ENCODE peak calls at places on chromosomes 5 and 9, in nine cellular contexts. One of them, this sample, is unnamed.

GRCh38 chr5:5483880-5484595 is 61.6 kb downstream of the ICE1 start:
- DNase-seq in neuronal stem cell: no peak
- DNase-seq in endothelial cell of umbilical vein: no peak
- DNase-seq in H9: no peak
- DNase-seq in mammary epithelial cell: peak
- DNase-seq in OCI-LY7: no peak
- DNase-seq in astrocyte: peak
- DNase-seq in IMR-90: peak
- DNase-seq in A549: no peak
- DNase-seq in this sample: no peak

GRCh38 chr9:4678679-4679267 is 596 bp upstream of the CDC37L1 start:
- DNase-seq in neuronal stem cell: peak
- DNase-seq in endothelial cell of umbilical vein: peak
- DNase-seq in H9: no peak
- DNase-seq in mammary epithelial cell: peak
- DNase-seq in OCI-LY7: peak
- DNase-seq in astrocyte: no peak
- DNase-seq in IMR-90: peak
- DNase-seq in A549: peak
- DNase-seq in this sample: no peak

GRCh38 chr5:73687357-73687756 is 61.4 kb downstream of the ARHGEF28 start:
- DNase-seq in neuronal stem cell: no peak
- DNase-seq in endothelial cell of umbilical vein: no peak
- DNase-seq in H9: no peak
- DNase-seq in mammary epithelial cell: no peak
- DNase-seq in OCI-LY7: no peak
- DNase-seq in astrocyte: no peak
- DNase-seq in IMR-90: no peak
- DNase-seq in A549: no peak
- DNase-seq in this sample: no peak

GRCh38 chr9:71446499-71447411 is 321.6 kb downstream of the CEMIP2 start:
- DNase-seq in neuronal stem cell: peak
- DNase-seq in endothelial cell of umbilical vein: peak
- DNase-seq in H9: peak
- DNase-seq in mammary epithelial cell: peak
- DNase-seq in OCI-LY7: no peak
- DNase-seq in astrocyte: peak
- DNase-seq in IMR-90: peak
- DNase-seq in A549: peak
- DNase-seq in this sample: no peak

GRCh38 chr5:173020643-173021042 is 35.5 kb upstream of the CREBRF start:
- DNase-seq in neuronal stem cell: no peak
- DNase-seq in endothelial cell of umbilical vein: no peak
- DNase-seq in H9: no peak
- DNase-seq in mammary epithelial cell: no peak
- DNase-seq in OCI-LY7: no peak
- DNase-seq in astrocyte: peak
- DNase-seq in IMR-90: no peak
- DNase-seq in A549: no peak
- DNase-seq in this sample: no peak

GRCh38 chr5:33408816-33409215 is 31.9 kb upstream of the TARS1 start:
- DNase-seq in neuronal stem cell: no peak
- DNase-seq in endothelial cell of umbilical vein: no peak
- DNase-seq in H9: no peak
- DNase-seq in mammary epithelial cell: no peak
- DNase-seq in OCI-LY7: no peak
- DNase-seq in astrocyte: no peak
- DNase-seq in IMR-90: no peak
- DNase-seq in A549: no peak
- DNase-seq in this sample: no peak

GRCh38 chr5:158461240-158461854 is 602.4 kb upstream of the CLINT1 start:
- DNase-seq in neuronal stem cell: no peak
- DNase-seq in endothelial cell of umbilical vein: no peak
- DNase-seq in H9: no peak
- DNase-seq in mammary epithelial cell: no peak
- DNase-seq in OCI-LY7: no peak
- DNase-seq in astrocyte: no peak
- DNase-seq in IMR-90: no peak
- DNase-seq in A549: no peak
- DNase-seq in this sample: no peak

GRCh38 chr9:115126406-115126805 is 8.4 kb upstream of the TNC start:
- DNase-seq in neuronal stem cell: no peak
- DNase-seq in endothelial cell of umbilical vein: no peak
- DNase-seq in H9: no peak
- DNase-seq in mammary epithelial cell: no peak
- DNase-seq in OCI-LY7: no peak
- DNase-seq in astrocyte: no peak
- DNase-seq in IMR-90: no peak
- DNase-seq in A549: no peak
- DNase-seq in this sample: no peak

GRCh38 chr9:73869261-73869660 is 627.9 kb upstream of the RORB start:
- DNase-seq in neuronal stem cell: no peak
- DNase-seq in endothelial cell of umbilical vein: peak
- DNase-seq in H9: no peak
- DNase-seq in mammary epithelial cell: peak
- DNase-seq in OCI-LY7: peak
- DNase-seq in astrocyte: peak
- DNase-seq in IMR-90: no peak
- DNase-seq in A549: peak
- DNase-seq in this sample: no peak

GRCh38 chr5:88667187-88668141 is 215.5 kb downstream of the MEF2C start:
- DNase-seq in neuronal stem cell: no peak
- DNase-seq in endothelial cell of umbilical vein: no peak
- DNase-seq in H9: peak
- DNase-seq in mammary epithelial cell: no peak
- DNase-seq in OCI-LY7: peak
- DNase-seq in astrocyte: no peak
- DNase-seq in IMR-90: no peak
- DNase-seq in A549: no peak
- DNase-seq in this sample: no peak

GRCh38 chr5:93874080-93874479 is 132.7 kb upstream of the POU5F2 start:
- DNase-seq in neuronal stem cell: no peak
- DNase-seq in endothelial cell of umbilical vein: peak
- DNase-seq in H9: no peak
- DNase-seq in mammary epithelial cell: peak
- DNase-seq in OCI-LY7: no peak
- DNase-seq in astrocyte: peak
- DNase-seq in IMR-90: peak
- DNase-seq in A549: no peak
- DNase-seq in this sample: no peak

GRCh38 chr5:151476054-151476453 is 28.7 kb downstream of the SLC36A1 start:
- DNase-seq in neuronal stem cell: no peak
- DNase-seq in endothelial cell of umbilical vein: no peak
- DNase-seq in H9: no peak
- DNase-seq in mammary epithelial cell: no peak
- DNase-seq in OCI-LY7: no peak
- DNase-seq in astrocyte: no peak
- DNase-seq in IMR-90: no peak
- DNase-seq in A549: no peak
- DNase-seq in this sample: no peak

GRCh38 chr5:56101180-56101579 is 106.4 kb upstream of the IL6ST start:
- DNase-seq in neuronal stem cell: no peak
- DNase-seq in endothelial cell of umbilical vein: no peak
- DNase-seq in H9: no peak
- DNase-seq in mammary epithelial cell: no peak
- DNase-seq in OCI-LY7: no peak
- DNase-seq in astrocyte: no peak
- DNase-seq in IMR-90: no peak
- DNase-seq in A549: no peak
- DNase-seq in this sample: no peak

GRCh38 chr9:109769250-109769649 is 10.7 kb upstream of the PALM2AKAP2 start:
- DNase-seq in neuronal stem cell: no peak
- DNase-seq in endothelial cell of umbilical vein: no peak
- DNase-seq in H9: no peak
- DNase-seq in mammary epithelial cell: no peak
- DNase-seq in OCI-LY7: no peak
- DNase-seq in astrocyte: peak
- DNase-seq in IMR-90: no peak
- DNase-seq in A549: no peak
- DNase-seq in this sample: no peak

GRCh38 chr5:176742246-176743105 is 67.9 kb upstream of the UNC5A start:
- DNase-seq in neuronal stem cell: no peak
- DNase-seq in endothelial cell of umbilical vein: no peak
- DNase-seq in H9: peak
- DNase-seq in mammary epithelial cell: no peak
- DNase-seq in OCI-LY7: no peak
- DNase-seq in astrocyte: no peak
- DNase-seq in IMR-90: no peak
- DNase-seq in A549: no peak
- DNase-seq in this sample: no peak

GRCh38 chr9:130433168-130433946 is 11.4 kb upstream of the ASS1 start:
- DNase-seq in neuronal stem cell: peak
- DNase-seq in endothelial cell of umbilical vein: peak
- DNase-seq in H9: peak
- DNase-seq in mammary epithelial cell: peak
- DNase-seq in OCI-LY7: no peak
- DNase-seq in astrocyte: peak
- DNase-seq in IMR-90: peak
- DNase-seq in A549: peak
- DNase-seq in this sample: no peak

GRCh38 chr5:150607991-150608390 is 32.5 kb upstream of the SYNPO start:
- DNase-seq in neuronal stem cell: no peak
- DNase-seq in endothelial cell of umbilical vein: no peak
- DNase-seq in H9: no peak
- DNase-seq in mammary epithelial cell: no peak
- DNase-seq in OCI-LY7: no peak
- DNase-seq in astrocyte: no peak
- DNase-seq in IMR-90: no peak
- DNase-seq in A549: no peak
- DNase-seq in this sample: no peak

DNA sequence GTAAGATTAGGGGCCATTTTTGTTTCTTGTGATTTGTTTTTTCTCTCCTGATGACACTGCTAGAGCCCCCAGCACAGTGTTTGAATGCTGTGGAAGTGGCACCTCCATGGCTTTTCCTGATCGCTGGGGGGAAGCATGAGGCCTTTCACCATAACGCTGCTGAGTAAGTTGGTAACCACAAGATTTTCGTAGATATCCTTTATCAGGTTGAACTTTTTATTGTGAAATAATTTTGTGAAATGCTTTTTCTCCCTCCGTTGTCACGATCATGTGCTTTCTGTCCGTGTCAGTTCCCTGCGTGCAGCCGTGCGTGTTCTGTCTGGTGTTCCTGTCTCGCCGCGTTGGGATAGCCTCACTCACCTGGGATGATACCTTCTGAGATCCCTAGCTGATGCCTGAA is 59.4 kb downstream of the EHMT1 start:
- DNase-seq in neuronal stem cell: no peak
- DNase-seq in endothelial cell of umbilical vein: no peak
- DNase-seq in H9: no peak
- DNase-seq in mammary epithelial cell: no peak
- DNase-seq in OCI-LY7: no peak
- DNase-seq in astrocyte: no peak
- DNase-seq in IMR-90: no peak
- DNase-seq in A549: no peak
- DNase-seq in this sample: no peak
- H3K4me2 ChIP-seq in neuronal stem cell: no peak
- H3K4me2 ChIP-seq in endothelial cell of umbilical vein: no peak
- H3K4me2 ChIP-seq in H9: no peak
- H3K4me2 ChIP-seq in mammary epithelial cell: no peak
- H3K4me2 ChIP-seq in OCI-LY7: peak
- H3K4me2 ChIP-seq in astrocyte: no peak
- H3K4me2 ChIP-seq in IMR-90: no peak
- H3K4me2 ChIP-seq in A549: no peak
- H3K4me2 ChIP-seq in this sample: no peak

DNA sequence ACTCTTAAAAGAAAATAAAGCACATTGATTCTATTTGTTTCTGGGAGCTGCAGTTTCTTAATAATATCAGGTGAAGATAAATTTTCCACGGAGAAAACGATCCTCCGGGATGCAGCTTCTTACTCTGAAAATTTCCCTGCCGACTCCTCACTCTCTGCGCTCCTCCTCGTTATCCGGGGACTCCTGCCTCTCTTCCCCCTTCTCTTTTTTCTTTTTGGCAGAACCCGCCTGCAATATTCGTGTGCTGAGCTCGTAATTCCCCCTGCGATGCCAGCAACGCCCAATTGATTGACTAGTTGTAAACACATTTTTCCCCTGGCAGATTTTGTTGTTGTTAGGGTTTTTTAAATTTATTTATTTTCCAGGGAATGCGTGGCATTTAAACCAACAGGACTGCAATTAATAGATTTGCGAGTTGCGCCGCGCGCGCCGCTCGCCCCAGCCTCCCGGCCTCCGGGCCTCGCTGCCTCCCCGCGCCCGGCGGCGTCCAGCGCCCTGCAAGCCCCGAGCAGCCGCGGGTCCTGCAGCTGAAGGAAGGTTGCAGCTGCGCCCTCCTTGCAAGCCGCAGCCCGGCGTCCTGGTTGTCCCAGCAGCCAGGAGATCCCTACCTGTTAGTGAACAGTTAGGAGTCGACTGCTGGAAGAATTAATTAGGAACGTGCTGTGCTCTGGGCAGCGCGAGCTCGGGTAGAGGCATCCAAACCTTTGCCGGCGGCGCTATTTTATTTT is 2.2 kb downstream of the NTNG2 start:
- DNase-seq in neuronal stem cell: no peak
- DNase-seq in endothelial cell of umbilical vein: no peak
- DNase-seq in H9: no peak
- DNase-seq in mammary epithelial cell: no peak
- DNase-seq in OCI-LY7: no peak
- DNase-seq in astrocyte: no peak
- DNase-seq in IMR-90: no peak
- DNase-seq in A549: no peak
- DNase-seq in this sample: no peak
- H3K4me2 ChIP-seq in neuronal stem cell: peak
- H3K4me2 ChIP-seq in endothelial cell of umbilical vein: no peak
- H3K4me2 ChIP-seq in H9: peak
- H3K4me2 ChIP-seq in mammary epithelial cell: no peak
- H3K4me2 ChIP-seq in OCI-LY7: no peak
- H3K4me2 ChIP-seq in astrocyte: peak
- H3K4me2 ChIP-seq in IMR-90: no peak
- H3K4me2 ChIP-seq in A549: peak
- H3K4me2 ChIP-seq in this sample: peak

DNA sequence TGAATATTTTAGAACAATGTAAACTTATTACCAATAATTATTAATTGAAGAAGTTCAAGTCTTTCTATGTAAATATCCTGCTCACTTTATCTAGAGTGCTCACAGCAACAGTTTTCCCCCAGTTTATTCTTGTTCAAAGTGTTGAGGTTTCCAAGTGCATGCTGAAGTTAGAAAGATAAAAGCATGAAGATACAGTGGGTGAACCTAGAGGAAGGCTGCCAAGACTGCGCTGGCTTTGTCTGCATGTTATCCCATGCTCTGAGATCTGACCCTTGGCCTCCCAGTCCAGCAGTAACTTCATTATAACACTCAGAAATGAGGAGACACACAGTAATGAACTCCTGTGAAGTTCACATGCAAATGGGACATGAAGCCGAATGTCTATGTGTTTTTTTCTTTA is 76.0 kb upstream of the PIP5K1B start:
- DNase-seq in neuronal stem cell: no peak
- DNase-seq in endothelial cell of umbilical vein: no peak
- DNase-seq in H9: no peak
- DNase-seq in mammary epithelial cell: no peak
- DNase-seq in OCI-LY7: no peak
- DNase-seq in astrocyte: no peak
- DNase-seq in IMR-90: no peak
- DNase-seq in A549: no peak
- DNase-seq in this sample: no peak
- H3K4me2 ChIP-seq in neuronal stem cell: no peak
- H3K4me2 ChIP-seq in endothelial cell of umbilical vein: no peak
- H3K4me2 ChIP-seq in H9: no peak
- H3K4me2 ChIP-seq in mammary epithelial cell: no peak
- H3K4me2 ChIP-seq in OCI-LY7: no peak
- H3K4me2 ChIP-seq in astrocyte: no peak
- H3K4me2 ChIP-seq in IMR-90: no peak
- H3K4me2 ChIP-seq in A549: no peak
- H3K4me2 ChIP-seq in this sample: no peak

GRCh38 chr9:137986268-137987099 is 108.9 kb downstream of the CACNA1B start:
- DNase-seq in neuronal stem cell: no peak
- DNase-seq in endothelial cell of umbilical vein: no peak
- DNase-seq in H9: no peak
- DNase-seq in mammary epithelial cell: no peak
- DNase-seq in OCI-LY7: no peak
- DNase-seq in astrocyte: no peak
- DNase-seq in IMR-90: no peak
- DNase-seq in A549: no peak
- DNase-seq in this sample: no peak
- H3K4me2 ChIP-seq in neuronal stem cell: no peak
- H3K4me2 ChIP-seq in endothelial cell of umbilical vein: no peak
- H3K4me2 ChIP-seq in H9: no peak
- H3K4me2 ChIP-seq in mammary epithelial cell: no peak
- H3K4me2 ChIP-seq in OCI-LY7: no peak
- H3K4me2 ChIP-seq in astrocyte: no peak
- H3K4me2 ChIP-seq in IMR-90: no peak
- H3K4me2 ChIP-seq in A549: no peak
- H3K4me2 ChIP-seq in this sample: no peak